ENCODE peak calls at places on chromosomes 1 and 21, in four cellular contexts. H is activated CD4-positive, alpha-beta T cell treated with anti-CD3 and anti-CD28 coated beads, Interleukin-2, amount 50 U/mL, for 1 hour; S is cardiac fibroblast; Y is retina. B is an unnamed sample.

GRCh38 chr1:208278638-208279037 is 34.5 kb upstream of the PLXNA2 start:
- DNase-seq in Y (no peak), S (no peak), H (no peak), B (no peak)

GRCh38 chr21:46063227-46063626 is 34.7 kb upstream of the COL6A2 start:
- DNase-seq in S (no peak), Y (no peak), H (no peak), B (no peak)

GRCh38 chr1:190477687-190478192 is at the start of gene BRINP3:
- DNase-seq in H (no peak), Y (no peak), S (no peak), B (no peak)

GRCh38 chr1:28056129-28056925 is 32.1 kb downstream of the EYA3 start:
- DNase-seq in H (peak), Y (no peak), S (no peak), B (no peak)

GRCh38 chr1:54984126-54984842 is 3.9 kb downstream of the TMEM61 start:
- DNase-seq in H (no peak), S (no peak), Y (no peak), B (no peak)

GRCh38 chr1:111963985-111964738 is 25.3 kb downstream of the KCND3 start:
- DNase-seq in Y (no peak), S (no peak), H (no peak), B (no peak)

GRCh38 chr1:32539584-32540571 is 651 bp downstream of the ZBTB8A start:
- DNase-seq in Y (peak), S (peak), H (no peak), B (peak)

GRCh38 chr1:22728751-22729399 is 18.2 kb downstream of the EPHB2 start:
- DNase-seq in H (no peak), S (no peak), Y (no peak), B (no peak)

GRCh38 chr1:55823521-55824296 is 608.5 kb upstream of the USP24 start:
- DNase-seq in Y (no peak), H (no peak), S (peak), B (peak)

B was measured in hepatic stellate cell.